ENCODE peak calls at places on chromosomes 16 and 17, in four cellular contexts. F is H9, I is mesenchymal stem cell, N is neuronal stem cell. L is an unnamed sample. For H3K4me1, the result is how much of the 10 kb centered on the place peaks cover.

GRCh38 chr16:1914759-1915387 is 3.3 kb downstream of the HS3ST6 start:
- DNase-seq in I (no peak), F (no peak), N (no peak), L (no peak)

GRCh38 chr16:86016201-86016965 is 117.4 kb downstream of the IRF8 start:
- DNase-seq in N (peak), F (peak), I (peak), L (peak)

GRCh38 chr16:19114359-19115147 is 789 bp downstream of the ITPRIPL2 start:
- DNase-seq in I (peak), N (peak), F (peak), L (peak)

GRCh38 chr16:72013888-72014538 is 5.5 kb downstream of the DHODH start:
- DNase-seq in F (no peak), I (no peak), N (no peak), L (no peak)

GRCh38 chr17:41177727-41178271 is at the start of gene KRTAP4-2:
- DNase-seq in I (no peak), F (no peak), N (no peak), L (no peak)

GRCh38 chr17:28216528-28216927 is 102.5 kb upstream of the TMEM97 start:
- DNase-seq in I (peak), N (no peak), F (no peak), L (no peak)

GRCh38 chr16:1870365-1871082 is 1.4 kb downstream of the MEIOB start:
- DNase-seq in I (peak), N (no peak), F (no peak), L (peak)

GRCh38 chr17:31393749-31394146 is 2.3 kb downstream of the RAB11FIP4 start:
- DNase-seq in I (no peak), N (no peak), F (peak), L (no peak)

GRCh38 chr16:16096858-16097213 is 126.5 kb downstream of the ABCC6 start:
- DNase-seq in N (no peak), I (no peak), F (no peak), L (no peak)

GRCh38 chr17:39134878-39135277 is 16.6 kb downstream of the PLXDC1 start:
- DNase-seq in I (no peak), N (no peak), F (no peak), L (no peak)

GRCh38 chr17:6701719-6702118 is 11.4 kb downstream of the SLC13A5 start:
- DNase-seq in I (no peak), F (peak), N (peak), L (no peak)

GRCh38 chr16:716250-716607 is 1.3 kb downstream of the METRN start:
- DNase-seq in N (peak), I (peak), F (peak), L (no peak)

GRCh38 chr17:42792545-42792944 is 6.0 kb downstream of the COA3 start:
- DNase-seq in F (no peak), I (no peak), N (no peak), L (no peak)

GRCh38 chr16:49056546-49056945 is 225.1 kb downstream of the CBLN1 start:
- DNase-seq in F (no peak), I (no peak), N (no peak), L (no peak)

GRCh38 chr16:86379505-86379846 is 130.9 kb upstream of the FOXF1 start:
- DNase-seq in F (no peak), N (no peak), I (peak), L (no peak)

GRCh38 chr16:2954647-2955381 is 9.3 kb upstream of the KREMEN2 start:
- DNase-seq in F (peak), N (no peak), I (no peak), L (no peak)

GRCh38 chr17:59456428-59456827 is 109.0 kb upstream of the DHX40 start:
- DNase-seq in N (no peak), F (no peak), I (no peak), L (no peak)

GRCh38 chr16:31354394-31355291 is at the start of gene ITGAX:
- DNase-seq in I (no peak), F (peak), N (no peak), L (no peak)

GRCh38 chr17:46023783-46024388 is 24.8 kb downstream of the STH start:
- DNase-seq in I (no peak), F (no peak), N (no peak), L (no peak)

GRCh38 chr16:88805340-88805715 is 1.7 kb downstream of the CDT1 start:
- DNase-seq in I (no peak), F (no peak), N (no peak), L (no peak)

GRCh38 chr16:53429221-53429943 is 4.9 kb upstream of the RBL2 start:
- DNase-seq in I (peak), N (no peak), F (no peak), L (peak)

GRCh38 chr16:85129846-85130706 is 17.8 kb upstream of the CIBAR2 start:
- DNase-seq in I (peak), F (no peak), N (no peak), L (no peak)

DNA sequence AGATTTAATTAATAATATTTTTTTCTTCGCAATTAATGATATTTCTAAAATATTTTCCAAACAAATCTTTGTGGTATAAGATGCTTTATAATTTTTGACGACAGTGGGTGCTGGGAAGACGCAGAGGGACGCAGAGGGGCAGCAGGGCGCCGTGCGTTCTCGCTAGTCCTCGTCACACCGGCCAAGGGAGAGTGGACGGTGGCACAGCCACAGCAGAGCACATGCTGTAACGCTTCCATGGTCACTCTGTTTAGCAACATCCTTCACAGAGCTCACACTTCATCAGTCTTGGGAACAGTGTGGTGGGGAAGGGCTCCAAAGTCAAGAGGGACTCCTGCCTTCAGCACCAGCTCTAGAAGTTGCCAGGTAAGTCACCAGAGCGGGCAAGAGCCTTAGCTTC is 60.4 kb downstream of the NDEL1 start:
- DNase-seq in F (no peak), I (no peak), N (no peak), L (no peak)
- H3K14ac ChIP-seq in F (no peak), I (peak), N (no peak), L (no peak)

DNA sequence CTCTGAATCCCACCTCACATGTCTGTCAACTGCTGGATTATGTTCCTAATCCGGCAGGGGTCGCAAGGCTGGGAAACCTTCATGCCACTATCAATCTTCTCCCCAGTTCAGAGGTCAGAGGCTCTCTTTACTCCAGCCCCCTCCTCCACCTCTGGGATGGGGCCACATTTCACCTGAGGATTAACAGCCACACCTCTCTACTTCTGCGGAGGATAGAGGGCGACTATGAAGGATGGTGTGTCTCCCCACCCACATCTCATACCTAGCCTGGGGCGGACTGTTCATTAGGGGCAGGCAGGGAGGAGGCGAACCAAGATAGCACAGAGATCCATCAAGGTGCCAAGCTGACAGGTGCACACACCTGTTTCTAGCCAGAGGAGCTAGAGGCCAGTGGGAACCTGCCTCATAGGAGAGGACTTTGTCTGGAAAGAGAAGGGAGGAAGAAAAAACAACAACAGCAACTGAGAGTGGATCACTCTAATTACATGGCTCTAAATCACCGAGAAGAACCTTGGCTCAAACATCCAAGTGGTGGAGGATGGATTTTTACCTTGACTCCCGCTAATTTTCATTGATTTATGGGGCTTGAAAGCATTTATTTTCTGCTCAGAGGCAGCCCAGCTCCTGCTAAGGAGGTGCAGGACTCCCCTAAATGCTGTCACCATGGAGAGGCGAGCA is 41.9 kb upstream of the SKAP1 start:
- DNase-seq in F (peak), N (no peak), I (no peak), L (no peak)
- H2BK5ac ChIP-seq in F (no peak), N (no peak), I (peak), L (no peak)

GRCh38 chr17:81130385-81131288 is 34.7 kb upstream of the PVALEF start:
- DNase-seq in N (peak), I (no peak), F (no peak), L (no peak)
- H3K4me1 ChIP-seq in N (under half), I (under half), F (under half), L (under half)

GRCh38 chr17:44209786-44210341 is 9.6 kb downstream of the UBTF start:
- DNase-seq in N (no peak), I (peak), F (no peak), L (no peak)

GRCh38 chr17:44205962-44206824 is 6.5 kb upstream of the ATXN7L3 start:
- DNase-seq in I (no peak), N (no peak), F (no peak), L (no peak)

GRCh38 chr17:44204453-44204882 is 4.8 kb upstream of the ATXN7L3 start:
- DNase-seq in I (peak), F (no peak), N (no peak), L (no peak)

GRCh38 chr17:44206825-44207155 is 7.1 kb upstream of the ATXN7L3 start:
- DNase-seq in N (no peak), F (no peak), I (no peak), L (no peak)

GRCh38 chr17:44207319-44207718 is 7.6 kb upstream of the ATXN7L3 start:
- DNase-seq in N (no peak), I (no peak), F (no peak), L (no peak)
- H3K14ac ChIP-seq in N (no peak), I (no peak), F (no peak), L (no peak)

GRCh38 chr17:61208301-61209098 is 191.1 kb upstream of the TBX2 start:
- DNase-seq in I (peak), F (no peak), N (no peak), L (no peak)
- H2BK5ac ChIP-seq in I (no peak), F (no peak), N (no peak), L (no peak)

GRCh38 chr17:74429604-74430384 is 2.1 kb upstream of the GPRC5C start:
- DNase-seq in F (peak), I (peak), N (no peak), L (no peak)

GRCh38 chr17:74424658-74425057 is 7.2 kb upstream of the GPRC5C start:
- DNase-seq in F (no peak), I (no peak), N (no peak), L (no peak)

GRCh38 chr17:74426551-74427047 is 5.3 kb upstream of the GPRC5C start:
- DNase-seq in I (no peak), F (no peak), N (no peak), L (no peak)

GRCh38 chr17:74427763-74428153 is 4.1 kb upstream of the GPRC5C start:
- DNase-seq in F (no peak), N (no peak), I (no peak), L (no peak)

DNA sequence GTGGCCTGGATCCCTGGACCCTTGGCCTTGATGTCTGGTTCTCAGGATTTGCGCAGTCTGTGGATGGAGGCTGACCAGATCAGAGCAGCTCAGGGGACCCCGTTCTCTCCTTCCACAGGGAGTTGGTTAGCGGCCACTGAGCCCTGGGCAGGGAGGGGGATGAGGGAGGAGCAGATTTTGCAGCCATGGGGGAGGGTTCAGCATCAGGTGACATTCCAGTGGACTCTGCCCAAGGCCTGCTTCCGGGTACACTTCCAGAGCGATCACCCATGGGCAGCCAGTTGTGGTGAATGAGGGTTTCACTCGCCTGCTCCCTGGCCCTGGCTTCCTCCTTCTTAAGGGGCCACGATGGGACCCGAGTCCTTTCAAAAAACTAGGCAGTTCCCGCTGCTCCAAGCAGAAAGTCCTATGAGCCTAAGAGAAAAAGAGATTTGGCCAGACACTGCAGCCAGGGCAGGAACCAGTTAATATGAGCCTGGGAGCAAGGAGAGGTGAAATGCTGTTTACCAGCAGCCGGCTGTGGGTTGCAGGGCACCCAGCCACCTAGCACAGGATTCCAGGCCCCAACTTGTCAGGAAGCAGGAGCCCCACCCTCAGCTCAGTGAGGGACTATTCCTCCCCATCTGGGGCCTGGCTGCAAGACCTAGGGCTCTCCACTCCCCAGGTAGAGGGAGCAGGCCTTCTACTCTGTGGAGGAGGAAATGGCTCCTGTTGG is 4.7 kb upstream of the GPRC5C start:
- DNase-seq in F (peak), I (no peak), N (no peak), L (no peak)
- H3K4me1 ChIP-seq in F (under half), I (under half), N (under half), L (under half)

GRCh38 chr17:75430159-75430748 is 24.8 kb upstream of the GRB2 start:
- DNase-seq in F (peak), N (peak), I (peak), L (peak)
- H3K14ac ChIP-seq in F (no peak), N (no peak), I (no peak), L (no peak)

DNA sequence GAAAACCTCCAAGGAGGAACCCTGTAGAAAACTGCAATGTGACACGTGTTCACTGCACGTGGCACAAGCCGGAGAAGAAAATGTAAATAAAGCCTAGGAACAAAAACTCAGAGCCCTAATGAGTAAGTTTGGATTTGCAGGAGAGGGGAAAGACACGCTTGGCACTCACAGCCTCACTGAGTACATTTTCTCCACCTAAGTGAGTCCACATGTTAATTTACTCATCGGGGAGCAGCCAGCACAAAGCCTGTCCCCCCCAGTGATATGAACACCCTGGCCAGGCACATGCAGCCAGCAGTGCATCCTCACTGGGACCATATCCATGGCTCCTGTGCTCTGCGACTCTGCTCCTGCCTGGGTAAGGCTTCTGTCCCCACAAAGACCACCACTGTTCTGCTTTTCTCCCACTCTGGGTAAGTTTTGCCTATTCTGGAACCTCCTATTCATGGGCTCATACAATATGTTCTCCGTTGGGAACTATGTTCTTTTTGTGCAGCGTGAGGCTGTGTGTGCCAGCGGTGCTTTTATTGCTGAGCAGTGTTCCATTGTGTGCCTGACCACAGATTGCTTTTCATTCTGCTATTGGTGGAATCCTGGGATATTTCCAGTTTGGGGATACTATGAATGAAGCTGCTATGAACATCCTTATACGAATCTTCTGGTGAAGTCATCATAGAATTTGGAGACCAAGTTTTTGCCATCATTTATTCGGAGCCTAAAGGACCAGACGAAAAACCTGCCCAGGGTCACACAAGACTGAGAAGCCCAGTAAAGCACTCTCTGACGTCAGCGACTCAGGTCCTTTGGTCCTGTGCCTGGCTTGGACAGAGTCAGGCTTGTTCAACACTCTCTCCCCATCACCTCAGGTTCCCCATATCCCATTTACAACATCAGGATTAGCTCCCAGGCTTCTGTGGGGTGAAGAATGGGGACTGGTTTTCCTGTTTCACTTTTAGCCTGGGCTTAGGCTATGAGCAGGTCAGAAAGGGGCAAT is 53.3 kb downstream of the RNF112 start:
- DNase-seq in F (peak), N (no peak), I (no peak), L (no peak)
- H2BK5ac ChIP-seq in F (no peak), N (no peak), I (no peak), L (no peak)